ENCODE peak calls at places on chromosomes 4 and X, in seven cellular contexts. One of them, this sample, is unnamed.

GRCh38 chrX:14777484-14777883 is 95.4 kb downstream of the FANCB start:
- DNase-seq in PC-3: peak
- DNase-seq in suprapubic skin: no peak
- DNase-seq in heart left ventricle: no peak
- DNase-seq in IMR-90: peak
- DNase-seq in cardiac muscle cell: no peak
- DNase-seq in ascending aorta: no peak
- DNase-seq in this sample: no peak

GRCh38 chrX:13690836-13691235 is 1.9 kb downstream of the RAB9A start:
- DNase-seq in PC-3: peak
- DNase-seq in suprapubic skin: no peak
- DNase-seq in heart left ventricle: no peak
- DNase-seq in IMR-90: no peak
- DNase-seq in cardiac muscle cell: no peak
- DNase-seq in ascending aorta: no peak
- DNase-seq in this sample: no peak

GRCh38 chr4:178086324-178086723 is 644.1 kb upstream of the AGA start:
- DNase-seq in PC-3: peak
- DNase-seq in suprapubic skin: no peak
- DNase-seq in heart left ventricle: no peak
- DNase-seq in IMR-90: peak
- DNase-seq in cardiac muscle cell: peak
- DNase-seq in ascending aorta: no peak
- DNase-seq in this sample: no peak

GRCh38 chrX:19649227-19650009 is 134.1 kb upstream of the MAP3K15 start:
- DNase-seq in PC-3: no peak
- DNase-seq in suprapubic skin: no peak
- DNase-seq in heart left ventricle: no peak
- DNase-seq in IMR-90: peak
- DNase-seq in cardiac muscle cell: no peak
- DNase-seq in ascending aorta: no peak
- DNase-seq in this sample: no peak

GRCh38 chr4:93897559-93897958 is 69.0 kb downstream of the ATOH1 start:
- DNase-seq in PC-3: peak
- DNase-seq in suprapubic skin: no peak
- DNase-seq in heart left ventricle: no peak
- DNase-seq in IMR-90: no peak
- DNase-seq in cardiac muscle cell: peak
- DNase-seq in ascending aorta: no peak
- DNase-seq in this sample: no peak

GRCh38 chr4:169907705-169908104 is 118.5 kb downstream of the MFAP3L start:
- DNase-seq in PC-3: no peak
- DNase-seq in suprapubic skin: no peak
- DNase-seq in heart left ventricle: no peak
- DNase-seq in IMR-90: no peak
- DNase-seq in cardiac muscle cell: no peak
- DNase-seq in ascending aorta: no peak
- DNase-seq in this sample: no peak

GRCh38 chr4:1410491-1411325 is 4.5 kb upstream of the NKX1-1 start:
- DNase-seq in PC-3: peak
- DNase-seq in suprapubic skin: peak
- DNase-seq in heart left ventricle: peak
- DNase-seq in IMR-90: peak
- DNase-seq in cardiac muscle cell: peak
- DNase-seq in ascending aorta: no peak
- DNase-seq in this sample: peak

GRCh38 chr4:40718571-40718970 is 31.2 kb upstream of the NSUN7 start:
- DNase-seq in PC-3: peak
- DNase-seq in suprapubic skin: no peak
- DNase-seq in heart left ventricle: no peak
- DNase-seq in IMR-90: no peak
- DNase-seq in cardiac muscle cell: no peak
- DNase-seq in ascending aorta: no peak
- DNase-seq in this sample: no peak

GRCh38 chr4:165631208-165631894 is 241.7 kb upstream of the TLL1 start:
- DNase-seq in PC-3: no peak
- DNase-seq in suprapubic skin: no peak
- DNase-seq in heart left ventricle: no peak
- DNase-seq in IMR-90: no peak
- DNase-seq in cardiac muscle cell: no peak
- DNase-seq in ascending aorta: no peak
- DNase-seq in this sample: no peak

GRCh38 chrX:11196476-11196875 is 85.3 kb downstream of the HCCS start:
- DNase-seq in PC-3: no peak
- DNase-seq in suprapubic skin: no peak
- DNase-seq in heart left ventricle: no peak
- DNase-seq in IMR-90: no peak
- DNase-seq in cardiac muscle cell: no peak
- DNase-seq in ascending aorta: no peak
- DNase-seq in this sample: no peak

GRCh38 chr4:47427936-47428335 is 35.6 kb downstream of the COMMD8 start:
- DNase-seq in PC-3: no peak
- DNase-seq in suprapubic skin: no peak
- DNase-seq in heart left ventricle: no peak
- DNase-seq in IMR-90: no peak
- DNase-seq in cardiac muscle cell: no peak
- DNase-seq in ascending aorta: no peak
- DNase-seq in this sample: no peak

GRCh38 chrX:153504445-153505016 is 9.8 kb downstream of the BGN start:
- DNase-seq in PC-3: no peak
- DNase-seq in suprapubic skin: no peak
- DNase-seq in heart left ventricle: no peak
- DNase-seq in IMR-90: no peak
- DNase-seq in cardiac muscle cell: no peak
- DNase-seq in ascending aorta: no peak
- DNase-seq in this sample: no peak

GRCh38 chr4:126372634-126373033 is 1057.9 kb downstream of the FAT4 start:
- DNase-seq in PC-3: no peak
- DNase-seq in suprapubic skin: no peak
- DNase-seq in heart left ventricle: no peak
- DNase-seq in IMR-90: no peak
- DNase-seq in cardiac muscle cell: no peak
- DNase-seq in ascending aorta: no peak
- DNase-seq in this sample: no peak

GRCh38 chr4:145824469-145824868 is 114.2 kb downstream of the ZNF827 start:
- DNase-seq in PC-3: no peak
- DNase-seq in suprapubic skin: no peak
- DNase-seq in heart left ventricle: no peak
- DNase-seq in IMR-90: no peak
- DNase-seq in cardiac muscle cell: no peak
- DNase-seq in ascending aorta: no peak
- DNase-seq in this sample: no peak

GRCh38 chrX:136206916-136207315 is 44.3 kb downstream of the MAP7D3 start:
- DNase-seq in PC-3: no peak
- DNase-seq in suprapubic skin: no peak
- DNase-seq in heart left ventricle: no peak
- DNase-seq in IMR-90: no peak
- DNase-seq in cardiac muscle cell: no peak
- DNase-seq in ascending aorta: no peak
- DNase-seq in this sample: no peak

GRCh38 chr4:184632842-184633241 is 16.4 kb downstream of the CASP3 start:
- DNase-seq in PC-3: no peak
- DNase-seq in suprapubic skin: no peak
- DNase-seq in heart left ventricle: no peak
- DNase-seq in IMR-90: no peak
- DNase-seq in cardiac muscle cell: no peak
- DNase-seq in ascending aorta: no peak
- DNase-seq in this sample: no peak

GRCh38 chrX:153524234-153524633 is 6.8 kb downstream of the ATP2B3 start:
- DNase-seq in PC-3: no peak
- DNase-seq in suprapubic skin: no peak
- DNase-seq in heart left ventricle: no peak
- DNase-seq in IMR-90: no peak
- DNase-seq in cardiac muscle cell: no peak
- DNase-seq in ascending aorta: no peak
- DNase-seq in this sample: no peak

GRCh38 chr4:24778427-24779225 is 16.7 kb upstream of the SOD3 start:
- DNase-seq in PC-3: no peak
- DNase-seq in suprapubic skin: no peak
- DNase-seq in heart left ventricle: no peak
- DNase-seq in IMR-90: peak
- DNase-seq in cardiac muscle cell: no peak
- DNase-seq in ascending aorta: peak
- DNase-seq in this sample: no peak

GRCh38 chr4:148017801-148018200 is 285.9 kb downstream of the ARHGAP10 start:
- DNase-seq in PC-3: no peak
- DNase-seq in suprapubic skin: no peak
- DNase-seq in heart left ventricle: no peak
- DNase-seq in IMR-90: no peak
- DNase-seq in cardiac muscle cell: no peak
- DNase-seq in ascending aorta: no peak
- DNase-seq in this sample: no peak

GRCh38 chrX:26160301-26160700 is at the start of gene MAGEB6B:
- DNase-seq in PC-3: no peak
- DNase-seq in suprapubic skin: no peak
- DNase-seq in heart left ventricle: no peak
- DNase-seq in IMR-90: no peak
- DNase-seq in cardiac muscle cell: no peak
- DNase-seq in ascending aorta: no peak
- DNase-seq in this sample: no peak

GRCh38 chrX:137430301-137430700 is 135.6 kb upstream of the ZIC3 start:
- DNase-seq in PC-3: no peak
- DNase-seq in suprapubic skin: no peak
- DNase-seq in heart left ventricle: no peak
- DNase-seq in IMR-90: no peak
- DNase-seq in cardiac muscle cell: no peak
- DNase-seq in ascending aorta: no peak
- DNase-seq in this sample: no peak

GRCh38 chrX:119735467-119735866 is 22.9 kb upstream of the SOWAHD start:
- DNase-seq in PC-3: no peak
- DNase-seq in suprapubic skin: no peak
- DNase-seq in heart left ventricle: no peak
- DNase-seq in IMR-90: no peak
- DNase-seq in cardiac muscle cell: no peak
- DNase-seq in ascending aorta: no peak
- DNase-seq in this sample: no peak

GRCh38 chr4:115154826-115155225 is 41.4 kb upstream of the NDST4 start:
- DNase-seq in PC-3: peak
- DNase-seq in suprapubic skin: no peak
- DNase-seq in heart left ventricle: no peak
- DNase-seq in IMR-90: no peak
- DNase-seq in cardiac muscle cell: no peak
- DNase-seq in ascending aorta: no peak
- DNase-seq in this sample: no peak
- TF ChIP-seq CTCF in PC-3: no peak
- TF ChIP-seq CTCF in suprapubic skin: no peak
- TF ChIP-seq CTCF in heart left ventricle: no peak
- TF ChIP-seq CTCF in IMR-90: no peak
- TF ChIP-seq CTCF in cardiac muscle cell: no peak
- TF ChIP-seq CTCF in ascending aorta: no peak
- TF ChIP-seq CTCF in this sample: no peak

GRCh38 chrX:118459494-118459893 is 36.1 kb upstream of the DOCK11 start:
- DNase-seq in PC-3: peak
- DNase-seq in suprapubic skin: no peak
- DNase-seq in heart left ventricle: no peak
- DNase-seq in IMR-90: peak
- DNase-seq in cardiac muscle cell: peak
- DNase-seq in ascending aorta: no peak
- DNase-seq in this sample: no peak
- TF ChIP-seq CTCF in PC-3: peak
- TF ChIP-seq CTCF in suprapubic skin: peak
- TF ChIP-seq CTCF in heart left ventricle: peak
- TF ChIP-seq CTCF in IMR-90: peak
- TF ChIP-seq CTCF in cardiac muscle cell: peak
- TF ChIP-seq CTCF in ascending aorta: peak
- TF ChIP-seq CTCF in this sample: peak

DNA sequence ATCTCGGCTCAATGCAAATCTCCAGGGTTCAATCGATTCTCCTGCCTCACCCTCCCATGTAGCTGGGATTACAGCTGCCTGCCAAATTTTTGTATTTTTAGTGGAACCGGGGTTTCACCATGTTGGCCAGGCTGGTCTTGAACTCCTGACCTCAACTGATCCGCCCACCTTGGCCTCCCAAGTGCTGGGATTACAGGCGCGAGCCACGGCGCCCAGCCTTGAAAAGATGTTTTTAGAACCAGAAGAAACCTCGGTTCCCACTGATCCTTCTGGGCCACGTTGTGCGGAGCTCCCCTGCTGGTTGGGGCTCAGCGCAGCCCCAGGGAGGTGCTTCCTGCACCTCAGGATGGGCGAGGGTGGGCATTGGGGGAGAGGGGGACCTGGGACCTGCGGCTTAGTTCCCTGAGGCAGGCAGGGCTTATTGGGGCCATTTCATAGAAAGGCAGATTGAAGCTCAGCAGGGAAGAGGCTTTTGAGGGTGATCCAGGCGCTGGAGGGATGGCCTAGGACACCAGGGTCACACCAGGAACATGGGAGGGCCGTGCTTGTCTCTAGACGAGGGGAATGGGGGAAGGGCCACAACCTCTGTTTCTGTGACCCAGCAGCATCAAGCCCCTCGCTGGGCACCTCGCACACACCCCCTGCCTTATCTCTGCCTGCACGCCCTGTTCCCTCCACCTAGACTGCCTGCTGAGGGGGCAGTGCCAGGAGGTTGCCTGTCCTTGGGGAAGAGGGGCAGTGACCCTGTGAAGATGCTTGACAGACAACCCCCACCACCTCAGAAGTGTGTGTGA is 6.3 kb upstream of the ADD1 start:
- DNase-seq in PC-3: no peak
- DNase-seq in suprapubic skin: no peak
- DNase-seq in heart left ventricle: no peak
- DNase-seq in IMR-90: no peak
- DNase-seq in cardiac muscle cell: no peak
- DNase-seq in ascending aorta: no peak
- DNase-seq in this sample: no peak
- TF ChIP-seq CTCF in PC-3: no peak
- TF ChIP-seq CTCF in suprapubic skin: no peak
- TF ChIP-seq CTCF in heart left ventricle: no peak
- TF ChIP-seq CTCF in IMR-90: no peak
- TF ChIP-seq CTCF in cardiac muscle cell: no peak
- TF ChIP-seq CTCF in ascending aorta: no peak
- TF ChIP-seq CTCF in this sample: no peak

DNA sequence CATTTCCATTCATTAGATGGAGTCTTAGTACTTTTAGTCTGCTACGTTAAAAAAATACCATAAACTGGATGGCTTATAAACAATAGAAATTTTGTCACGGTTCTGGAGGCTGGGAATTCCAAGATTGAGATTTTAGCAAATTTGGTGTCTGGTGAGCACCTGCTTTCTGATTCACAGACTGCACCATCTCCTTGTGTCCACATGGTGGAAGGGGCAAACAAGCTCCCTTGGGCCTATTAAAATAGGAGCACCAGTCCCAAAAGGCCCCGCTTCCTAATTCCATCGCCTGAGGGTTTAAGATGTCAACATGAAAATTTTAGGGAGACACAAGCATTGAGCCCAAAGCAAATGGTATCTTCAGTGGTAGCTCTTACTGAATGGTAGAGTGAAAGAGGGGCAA is 120.5 kb upstream of the MAP9 start:
- DNase-seq in PC-3: no peak
- DNase-seq in suprapubic skin: no peak
- DNase-seq in heart left ventricle: no peak
- DNase-seq in IMR-90: no peak
- DNase-seq in cardiac muscle cell: no peak
- DNase-seq in ascending aorta: no peak
- DNase-seq in this sample: no peak
- TF ChIP-seq CTCF in PC-3: no peak
- TF ChIP-seq CTCF in suprapubic skin: no peak
- TF ChIP-seq CTCF in heart left ventricle: no peak
- TF ChIP-seq CTCF in IMR-90: no peak
- TF ChIP-seq CTCF in cardiac muscle cell: peak
- TF ChIP-seq CTCF in ascending aorta: no peak
- TF ChIP-seq CTCF in this sample: no peak

GRCh38 chrX:68719904-68720614 is 72.6 kb downstream of the STARD8 start:
- DNase-seq in PC-3: peak
- DNase-seq in suprapubic skin: no peak
- DNase-seq in heart left ventricle: no peak
- DNase-seq in IMR-90: no peak
- DNase-seq in cardiac muscle cell: no peak
- DNase-seq in ascending aorta: peak
- DNase-seq in this sample: no peak
- TF ChIP-seq CTCF in PC-3: peak
- TF ChIP-seq CTCF in suprapubic skin: no peak
- TF ChIP-seq CTCF in heart left ventricle: no peak
- TF ChIP-seq CTCF in IMR-90: peak
- TF ChIP-seq CTCF in cardiac muscle cell: peak
- TF ChIP-seq CTCF in ascending aorta: no peak
- TF ChIP-seq CTCF in this sample: no peak